ENCODE peak calls at places on chromosomes 7 and 10, in seven cellular contexts. Y is brain microvascular endothelial cell, S is psoas muscle, Z is endothelial cell, O is Calu3, M is fibroblast of mammary gland, C is stomach. F is an unnamed sample.

GRCh38 chr7:3436746-3437145 is 135.7 kb downstream of the SDK1 start:
- DNase-seq in M (peak; percentile 36), O (peak; percentile 41), S (no peak), Z (no peak), Y (peak; percentile 70), C (no peak), F (no peak)

GRCh38 chr7:130489140-130489967 is 2.5 kb upstream of the MEST start:
- DNase-seq in Z (no peak), S (no peak), M (no peak), Y (peak; percentile 97), O (no peak), C (no peak), F (no peak)

GRCh38 chr10:3892440-3893101 is 107.6 kb upstream of the KLF6 start:
- DNase-seq in O (no peak), C (no peak), S (no peak), Z (no peak), M (no peak), Y (peak; percentile 70), F (no peak)

GRCh38 chr7:82044497-82045080 is 274.7 kb upstream of the HGF start:
- DNase-seq in S (no peak), M (peak; percentile 69), Y (peak; percentile 45), C (peak; percentile 28), O (peak; percentile 19), Z (peak; percentile 36), F (peak; percentile 51)

GRCh38 chr7:44750921-44751571 is 2.4 kb downstream of the ZMIZ2 start:
- DNase-seq in S (no peak), O (peak; percentile 40), Z (no peak), M (no peak), Y (peak; percentile 8), C (no peak), F (no peak)

GRCh38 chr10:116748041-116748440 is 5.7 kb upstream of the HSPA12A start:
- DNase-seq in Y (peak; percentile 47), O (no peak), S (no peak), Z (no peak), M (peak; percentile 69), C (no peak), F (peak; percentile 57)

GRCh38 chr7:44280993-44281721 is 44.2 kb downstream of the CAMK2B start:
- DNase-seq in O (no peak), M (no peak), Y (no peak), C (no peak), Z (no peak), S (peak; percentile 72), F (no peak)

GRCh38 chr7:133846203-133846945 is 280.8 kb upstream of the LRGUK start:
- DNase-seq in O (no peak), S (no peak), Z (no peak), Y (no peak), C (no peak), M (no peak), F (no peak)

GRCh38 chr10:129966831-129967578 is 2.9 kb upstream of the EBF3 start:
- DNase-seq in O (no peak), Y (no peak), M (no peak), Z (no peak), C (no peak), S (peak; percentile 72), F (no peak)

DNA sequence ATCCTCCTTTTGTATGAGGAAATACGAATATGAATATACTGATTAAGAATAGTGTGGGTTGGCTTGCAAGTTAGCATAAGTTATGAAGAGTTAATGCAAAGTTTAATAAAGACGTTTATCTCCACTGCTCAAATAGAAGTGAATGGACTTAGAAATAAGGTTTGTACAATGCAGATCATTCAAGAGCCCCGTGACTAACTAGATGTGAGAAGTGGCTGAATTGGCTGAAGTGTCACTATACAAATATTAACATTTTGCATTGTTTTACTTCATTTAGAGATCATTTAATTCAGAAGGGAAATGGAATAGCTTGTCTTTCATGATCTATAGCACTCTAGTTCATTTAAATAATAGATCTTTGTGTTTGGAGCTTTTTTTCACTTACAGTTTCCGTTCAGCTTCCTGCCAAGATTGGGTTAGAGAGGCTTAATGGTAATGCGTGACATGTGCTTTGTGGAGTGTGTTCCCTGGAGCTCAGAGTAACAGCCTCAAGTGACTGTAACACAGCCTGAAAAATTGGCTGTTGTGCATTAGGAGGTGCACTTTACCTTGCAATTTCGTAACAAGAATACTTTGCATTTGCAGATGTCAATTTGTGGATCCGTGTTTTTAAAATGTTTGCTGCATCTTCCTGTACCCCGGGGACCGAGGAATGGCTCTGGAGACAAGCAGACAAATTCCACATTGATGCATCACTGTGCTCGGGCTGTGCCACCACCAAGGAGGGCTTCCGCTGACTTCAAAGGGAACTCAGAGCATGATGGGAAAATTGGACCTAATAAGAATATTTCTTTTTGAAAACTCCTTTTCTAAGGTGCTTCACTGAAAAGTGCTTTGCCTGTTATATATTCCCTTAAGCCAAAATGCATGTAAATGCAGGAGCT is 170.3 kb downstream of the NRP1 start:
- DNase-seq in S (no peak), M (no peak), O (peak; percentile 11), Y (peak; percentile 38), Z (no peak), C (no peak), F (no peak)
- TF ChIP-seq CTCF in S (no peak), M (no peak), O (no peak), Y (no peak), Z (no peak), C (no peak), F (no peak)

GRCh38 chr7:30364773-30365172 is 80.4 kb downstream of the ZNRF2 start:
- DNase-seq in Z (no peak), O (no peak), Y (no peak), M (no peak), S (no peak), C (no peak), F (no peak)
- TF ChIP-seq CTCF in Z (no peak), O (no peak), Y (no peak), M (no peak), S (no peak), C (no peak), F (no peak)

GRCh38 chr10:21517983-21518628 is 7.4 kb downstream of the SKIDA1 start:
- DNase-seq in C (no peak), Z (no peak), Y (no peak), S (no peak), M (peak; percentile 50), O (no peak), F (no peak)
- TF ChIP-seq CTCF in C (no peak), Z (no peak), Y (no peak), S (no peak), M (no peak), O (no peak), F (no peak)

GRCh38 chr10:77846718-77847311 is 79.7 kb downstream of the DLG5 start:
- DNase-seq in Z (peak; percentile 87), S (peak; percentile 85), Y (peak; percentile 53), M (peak; percentile 68), O (peak; percentile 91), C (peak; percentile 82), F (peak; percentile 87)
- TF ChIP-seq CTCF in Z (peak; percentile 97), S (peak; percentile 98), Y (peak; percentile 97), M (peak; percentile 96), O (peak; percentile 97), C (peak; percentile 96), F (peak; percentile 96)